ENCODE peak calls at places on chromosomes 5 and 9, in seven cellular contexts. One of them, this sample, is unnamed.

GRCh38 chr5:100646011-100646410 is 110.8 kb downstream of the FAM174A start:
- DNase-seq in neural progenitor cell: no peak
- DNase-seq in tibial artery: no peak
- DNase-seq in left ventricle myocardium inferior: no peak
- DNase-seq in OCI-LY7: no peak
- DNase-seq in cardiac fibroblast: no peak
- DNase-seq in brain microvascular endothelial cell: no peak
- DNase-seq in this sample: no peak

GRCh38 chr9:34624475-34624984 is 4.2 kb upstream of the DCTN3 start:
- DNase-seq in tibial artery: no peak
- DNase-seq in brain microvascular endothelial cell: no peak
- DNase-seq in neural progenitor cell: peak
- DNase-seq in OCI-LY7: no peak
- DNase-seq in cardiac fibroblast: no peak
- DNase-seq in left ventricle myocardium inferior: no peak
- DNase-seq in this sample: no peak

GRCh38 chr9:135294826-135295225 is 184.8 kb upstream of the PPP1R26 start:
- DNase-seq in left ventricle myocardium inferior: no peak
- DNase-seq in OCI-LY7: no peak
- DNase-seq in tibial artery: no peak
- DNase-seq in neural progenitor cell: no peak
- DNase-seq in cardiac fibroblast: no peak
- DNase-seq in brain microvascular endothelial cell: no peak
- DNase-seq in this sample: no peak

GRCh38 chr9:98811051-98811650 is 3.7 kb downstream of the GALNT12 start:
- DNase-seq in left ventricle myocardium inferior: no peak
- DNase-seq in tibial artery: no peak
- DNase-seq in neural progenitor cell: no peak
- DNase-seq in OCI-LY7: no peak
- DNase-seq in cardiac fibroblast: peak
- DNase-seq in brain microvascular endothelial cell: peak
- DNase-seq in this sample: peak

GRCh38 chr5:168843277-168843997 is 264.3 kb upstream of the PANK3 start:
- DNase-seq in OCI-LY7: no peak
- DNase-seq in neural progenitor cell: no peak
- DNase-seq in tibial artery: no peak
- DNase-seq in brain microvascular endothelial cell: no peak
- DNase-seq in left ventricle myocardium inferior: no peak
- DNase-seq in cardiac fibroblast: peak
- DNase-seq in this sample: peak

GRCh38 chr9:112061152-112061740 is 113.9 kb downstream of the SUSD1 start:
- DNase-seq in tibial artery: peak
- DNase-seq in left ventricle myocardium inferior: peak
- DNase-seq in cardiac fibroblast: peak
- DNase-seq in neural progenitor cell: no peak
- DNase-seq in OCI-LY7: no peak
- DNase-seq in brain microvascular endothelial cell: peak
- DNase-seq in this sample: peak

GRCh38 chr5:173240091-173241050 is 5.4 kb upstream of the NKX2-5 start:
- DNase-seq in left ventricle myocardium inferior: no peak
- DNase-seq in neural progenitor cell: peak
- DNase-seq in cardiac fibroblast: no peak
- DNase-seq in tibial artery: no peak
- DNase-seq in OCI-LY7: no peak
- DNase-seq in brain microvascular endothelial cell: no peak
- DNase-seq in this sample: no peak

GRCh38 chr5:179819296-179820126 is 1.2 kb upstream of the SQSTM1 start:
- DNase-seq in cardiac fibroblast: peak
- DNase-seq in left ventricle myocardium inferior: peak
- DNase-seq in tibial artery: peak
- DNase-seq in brain microvascular endothelial cell: peak
- DNase-seq in neural progenitor cell: peak
- DNase-seq in OCI-LY7: peak
- DNase-seq in this sample: peak

GRCh38 chr5:83430130-83431010 is 41.2 kb upstream of the VCAN start:
- DNase-seq in left ventricle myocardium inferior: peak
- DNase-seq in cardiac fibroblast: peak
- DNase-seq in tibial artery: peak
- DNase-seq in neural progenitor cell: peak
- DNase-seq in brain microvascular endothelial cell: peak
- DNase-seq in OCI-LY7: peak
- DNase-seq in this sample: peak

GRCh38 chr9:38263534-38263933 is 129.0 kb upstream of the ALDH1B1 start:
- DNase-seq in OCI-LY7: peak
- DNase-seq in tibial artery: no peak
- DNase-seq in cardiac fibroblast: peak
- DNase-seq in left ventricle myocardium inferior: no peak
- DNase-seq in neural progenitor cell: peak
- DNase-seq in brain microvascular endothelial cell: peak
- DNase-seq in this sample: peak

GRCh38 chr5:150307617-150308426 is 5.1 kb upstream of the ARSI start:
- DNase-seq in neural progenitor cell: no peak
- DNase-seq in OCI-LY7: no peak
- DNase-seq in left ventricle myocardium inferior: no peak
- DNase-seq in cardiac fibroblast: no peak
- DNase-seq in tibial artery: no peak
- DNase-seq in brain microvascular endothelial cell: no peak
- DNase-seq in this sample: no peak

GRCh38 chr5:84381501-84382362 is 2.9 kb downstream of the EDIL3 start:
- DNase-seq in cardiac fibroblast: peak
- DNase-seq in brain microvascular endothelial cell: peak
- DNase-seq in left ventricle myocardium inferior: no peak
- DNase-seq in OCI-LY7: no peak
- DNase-seq in tibial artery: no peak
- DNase-seq in neural progenitor cell: no peak
- DNase-seq in this sample: no peak

GRCh38 chr5:173201636-173202265 is 33.3 kb downstream of the NKX2-5 start:
- DNase-seq in cardiac fibroblast: peak
- DNase-seq in tibial artery: no peak
- DNase-seq in OCI-LY7: no peak
- DNase-seq in left ventricle myocardium inferior: no peak
- DNase-seq in brain microvascular endothelial cell: peak
- DNase-seq in neural progenitor cell: no peak
- DNase-seq in this sample: peak

GRCh38 chr9:127825319-127826051 is 22.8 kb downstream of the FPGS start:
- DNase-seq in tibial artery: no peak
- DNase-seq in neural progenitor cell: peak
- DNase-seq in cardiac fibroblast: no peak
- DNase-seq in brain microvascular endothelial cell: no peak
- DNase-seq in left ventricle myocardium inferior: peak
- DNase-seq in OCI-LY7: peak
- DNase-seq in this sample: no peak

GRCh38 chr5:31638286-31638685 is 645 bp upstream of the PDZD2 start:
- DNase-seq in tibial artery: peak
- DNase-seq in cardiac fibroblast: no peak
- DNase-seq in brain microvascular endothelial cell: no peak
- DNase-seq in neural progenitor cell: peak
- DNase-seq in OCI-LY7: no peak
- DNase-seq in left ventricle myocardium inferior: peak
- DNase-seq in this sample: no peak

GRCh38 chr9:136122425-136123383 is 4.0 kb upstream of the TMEM250 start:
- DNase-seq in tibial artery: peak
- DNase-seq in neural progenitor cell: peak
- DNase-seq in brain microvascular endothelial cell: peak
- DNase-seq in cardiac fibroblast: peak
- DNase-seq in OCI-LY7: peak
- DNase-seq in left ventricle myocardium inferior: peak
- DNase-seq in this sample: peak

GRCh38 chr5:54455413-54456157 is at the start of gene HSPB3:
- DNase-seq in neural progenitor cell: no peak
- DNase-seq in left ventricle myocardium inferior: peak
- DNase-seq in OCI-LY7: no peak
- DNase-seq in cardiac fibroblast: peak
- DNase-seq in brain microvascular endothelial cell: no peak
- DNase-seq in tibial artery: no peak
- DNase-seq in this sample: peak

GRCh38 chr9:108963459-108964143 is 29.4 kb downstream of the ABITRAM start:
- DNase-seq in cardiac fibroblast: peak
- DNase-seq in OCI-LY7: no peak
- DNase-seq in tibial artery: no peak
- DNase-seq in neural progenitor cell: no peak
- DNase-seq in left ventricle myocardium inferior: peak
- DNase-seq in brain microvascular endothelial cell: peak
- DNase-seq in this sample: peak

GRCh38 chr5:35803221-35803651 is 53.5 kb upstream of the IL7R start:
- DNase-seq in left ventricle myocardium inferior: peak
- DNase-seq in tibial artery: no peak
- DNase-seq in brain microvascular endothelial cell: peak
- DNase-seq in OCI-LY7: peak
- DNase-seq in cardiac fibroblast: peak
- DNase-seq in neural progenitor cell: peak
- DNase-seq in this sample: peak

GRCh38 chr5:145908206-145908945 is 28.0 kb upstream of the SH3RF2 start:
- DNase-seq in cardiac fibroblast: no peak
- DNase-seq in neural progenitor cell: peak
- DNase-seq in brain microvascular endothelial cell: no peak
- DNase-seq in OCI-LY7: no peak
- DNase-seq in tibial artery: no peak
- DNase-seq in left ventricle myocardium inferior: no peak
- DNase-seq in this sample: no peak

GRCh38 chr5:179668404-179668803 is 12.4 kb downstream of the CBY3 start:
- DNase-seq in cardiac fibroblast: peak
- DNase-seq in left ventricle myocardium inferior: no peak
- DNase-seq in brain microvascular endothelial cell: peak
- DNase-seq in tibial artery: no peak
- DNase-seq in neural progenitor cell: peak
- DNase-seq in OCI-LY7: peak
- DNase-seq in this sample: peak

GRCh38 chr5:10675177-10675700 is 85.8 kb downstream of the DAP start:
- DNase-seq in OCI-LY7: no peak
- DNase-seq in neural progenitor cell: no peak
- DNase-seq in tibial artery: no peak
- DNase-seq in cardiac fibroblast: no peak
- DNase-seq in brain microvascular endothelial cell: no peak
- DNase-seq in left ventricle myocardium inferior: no peak
- DNase-seq in this sample: no peak

GRCh38 chr9:133103987-133104505 is 17.0 kb downstream of the RALGDS start:
- DNase-seq in cardiac fibroblast: no peak
- DNase-seq in left ventricle myocardium inferior: no peak
- DNase-seq in OCI-LY7: no peak
- DNase-seq in tibial artery: peak
- DNase-seq in brain microvascular endothelial cell: no peak
- DNase-seq in neural progenitor cell: no peak
- DNase-seq in this sample: no peak

DNA sequence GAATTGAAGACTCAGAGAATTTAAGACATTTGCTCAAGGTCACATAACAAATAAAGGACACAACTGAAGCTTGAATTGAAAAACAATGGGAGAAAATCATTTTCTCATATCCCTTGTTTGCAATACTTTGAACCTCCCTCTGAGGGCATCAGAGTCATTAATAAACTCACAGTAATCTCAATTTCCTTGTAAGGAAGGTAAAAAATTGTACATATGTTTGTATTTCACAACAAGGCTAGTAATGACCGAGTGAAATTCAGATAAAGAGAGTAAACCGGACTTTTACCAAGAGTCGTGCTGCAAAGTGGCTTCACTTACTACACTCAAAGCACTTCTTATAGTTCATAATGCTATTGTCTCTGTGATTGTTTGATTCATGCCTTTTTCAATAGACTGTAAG is 665.0 kb downstream of the NR2F1-AS1 start:
- DNase-seq in cardiac fibroblast: peak
- DNase-seq in brain microvascular endothelial cell: no peak
- DNase-seq in OCI-LY7: no peak
- DNase-seq in tibial artery: no peak
- DNase-seq in neural progenitor cell: no peak
- DNase-seq in left ventricle myocardium inferior: no peak
- DNase-seq in this sample: peak
- TF ChIP-seq CTCF in cardiac fibroblast: peak
- TF ChIP-seq CTCF in brain microvascular endothelial cell: no peak
- TF ChIP-seq CTCF in OCI-LY7: no peak
- TF ChIP-seq CTCF in tibial artery: no peak
- TF ChIP-seq CTCF in neural progenitor cell: no peak
- TF ChIP-seq CTCF in left ventricle myocardium inferior: peak
- TF ChIP-seq CTCF in this sample: peak

DNA sequence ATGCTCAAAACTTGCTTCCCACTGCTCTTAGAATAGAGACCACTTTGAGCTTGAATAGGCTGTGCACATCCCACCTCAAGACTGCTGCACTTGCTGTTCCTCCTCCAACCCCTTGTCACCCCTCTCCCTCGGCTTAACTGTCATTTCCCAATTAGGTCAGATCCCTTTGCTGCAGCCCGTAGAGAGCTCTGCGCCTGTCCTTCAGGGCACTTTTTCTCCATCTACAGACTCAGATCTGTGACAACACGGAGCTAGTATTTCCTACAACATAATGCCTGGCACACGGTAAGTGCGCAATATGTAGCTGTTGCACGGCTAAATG is 486 bp upstream of the HABP4 start:
- DNase-seq in brain microvascular endothelial cell: no peak
- DNase-seq in left ventricle myocardium inferior: no peak
- DNase-seq in cardiac fibroblast: no peak
- DNase-seq in OCI-LY7: no peak
- DNase-seq in tibial artery: no peak
- DNase-seq in neural progenitor cell: peak
- DNase-seq in this sample: no peak
- TF ChIP-seq CTCF in brain microvascular endothelial cell: no peak
- TF ChIP-seq CTCF in left ventricle myocardium inferior: no peak
- TF ChIP-seq CTCF in cardiac fibroblast: no peak
- TF ChIP-seq CTCF in OCI-LY7: no peak
- TF ChIP-seq CTCF in tibial artery: no peak
- TF ChIP-seq CTCF in neural progenitor cell: no peak
- TF ChIP-seq CTCF in this sample: no peak

GRCh38 chr5:136802382-136802781 is 437.0 kb upstream of the TRPC7 start:
- DNase-seq in OCI-LY7: peak
- DNase-seq in tibial artery: no peak
- DNase-seq in cardiac fibroblast: peak
- DNase-seq in left ventricle myocardium inferior: no peak
- DNase-seq in brain microvascular endothelial cell: no peak
- DNase-seq in neural progenitor cell: peak
- DNase-seq in this sample: peak
- TF ChIP-seq CTCF in OCI-LY7: peak
- TF ChIP-seq CTCF in tibial artery: peak
- TF ChIP-seq CTCF in cardiac fibroblast: no peak
- TF ChIP-seq CTCF in left ventricle myocardium inferior: peak
- TF ChIP-seq CTCF in brain microvascular endothelial cell: peak
- TF ChIP-seq CTCF in neural progenitor cell: peak
- TF ChIP-seq CTCF in this sample: peak

DNA sequence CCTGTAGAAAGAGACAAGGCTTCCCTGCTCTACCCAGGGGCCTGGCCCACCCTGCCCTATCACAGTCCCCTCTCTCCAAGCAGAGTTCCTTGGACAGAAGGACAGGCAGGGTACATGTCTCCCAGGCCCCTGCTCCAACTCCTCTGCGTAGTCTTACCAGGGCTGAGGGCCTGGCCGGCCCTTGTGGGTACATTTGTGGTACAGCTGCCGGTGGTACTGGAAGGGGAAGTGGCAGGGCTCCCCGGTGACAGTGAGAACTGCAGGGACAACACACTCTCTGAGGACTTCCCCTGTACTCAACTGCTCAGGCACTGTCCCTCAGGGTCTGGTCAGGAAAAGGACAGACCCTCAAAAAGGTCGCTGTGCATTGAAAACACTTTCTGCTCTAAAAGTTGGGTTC is 3.6 kb downstream of the F12 start:
- DNase-seq in neural progenitor cell: no peak
- DNase-seq in brain microvascular endothelial cell: no peak
- DNase-seq in OCI-LY7: no peak
- DNase-seq in tibial artery: no peak
- DNase-seq in left ventricle myocardium inferior: peak
- DNase-seq in cardiac fibroblast: no peak
- DNase-seq in this sample: no peak
- TF ChIP-seq CTCF in neural progenitor cell: no peak
- TF ChIP-seq CTCF in brain microvascular endothelial cell: no peak
- TF ChIP-seq CTCF in OCI-LY7: no peak
- TF ChIP-seq CTCF in tibial artery: no peak
- TF ChIP-seq CTCF in left ventricle myocardium inferior: no peak
- TF ChIP-seq CTCF in cardiac fibroblast: no peak
- TF ChIP-seq CTCF in this sample: no peak